ENCODE peak calls at places on chromosomes 13 and 19, in nine cellular contexts. T is heart left ventricle, I is suprapubic skin, N is A549, V is H1, S is gastrocnemius medialis, Y is ovary, Q is tibial nerve, M is GM12878. G is an unnamed sample.

GRCh38 chr13:44697058-44697457 is 120.9 kb upstream of the TSC22D1 start:
- DNase-seq in T (no peak), I (no peak), N (no peak), V (no peak), S (peak; percentile 10), Y (no peak), Q (no peak), M (no peak), G (no peak)

GRCh38 chr19:51124729-51125128 is at the start of gene SIGLEC9:
- DNase-seq in T (peak; percentile 45), I (peak; percentile 63), N (no peak), V (no peak), S (peak; percentile 27), Y (peak; percentile 44), Q (no peak), M (no peak), G (peak; percentile 16)

GRCh38 chr13:26420282-26420960 is 137.1 kb upstream of the WASF3 start:
- DNase-seq in T (no peak), I (no peak), N (no peak), V (no peak), S (no peak), Y (no peak), Q (no peak), M (no peak), G (no peak)

GRCh38 chr19:57632987-57633831 is at the start of gene ZNF211:
- DNase-seq in T (peak; percentile 94), I (peak; percentile 92), N (peak; percentile 94), V (peak; percentile 84), S (peak; percentile 82), Y (peak; percentile 93), Q (peak; percentile 84), M (peak; percentile 82), G (peak; percentile 93)

GRCh38 chr13:85985791-85986190 is 186.6 kb upstream of the SLITRK6 start:
- DNase-seq in T (no peak), I (no peak), N (no peak), V (no peak), S (no peak), Y (no peak), Q (no peak), M (no peak), G (no peak)

GRCh38 chr13:110575322-110576069 is 14.0 kb upstream of the RAB20 start:
- DNase-seq in T (peak; percentile 43), I (no peak), N (no peak), V (no peak), S (no peak), Y (no peak), Q (no peak), M (peak; percentile 43), G (no peak)

GRCh38 chr13:39676315-39676876 is 20.9 kb downstream of the COG6 start:
- DNase-seq in T (no peak), I (no peak), N (peak; percentile 0), V (no peak), S (no peak), Y (peak; percentile 25), Q (no peak), M (no peak), G (peak; percentile 10)

GRCh38 chr13:75357576-75358295 is 124.2 kb downstream of the TBC1D4 start:
- DNase-seq in T (no peak), I (no peak), N (peak; percentile 47), V (peak; percentile 17), S (no peak), Y (no peak), Q (no peak), M (no peak), G (peak; percentile 18)

GRCh38 chr19:927044-927706 is 1.3 kb downstream of the ARID3A start:
- DNase-seq in T (peak; percentile 54), I (peak; percentile 87), N (no peak), V (no peak), S (peak; percentile 44), Y (peak; percentile 78), Q (peak; percentile 75), M (no peak), G (peak; percentile 61)

GRCh38 chr19:1400281-1401137 is 833 bp downstream of the GAMT start:
- DNase-seq in T (peak; percentile 72), I (no peak), N (no peak), V (no peak), S (peak; percentile 75), Y (no peak), Q (no peak), M (no peak), G (peak; percentile 83)

GRCh38 chr13:72891423-72891822 is 109.5 kb downstream of the PIBF1 start:
- DNase-seq in T (no peak), I (no peak), N (no peak), V (no peak), S (no peak), Y (no peak), Q (no peak), M (no peak), G (no peak)

GRCh38 chr19:7516281-7516862 is 469 bp downstream of the ZNF358 start:
- DNase-seq in T (peak; percentile 26), I (peak; percentile 57), N (no peak), V (no peak), S (no peak), Y (peak; percentile 25), Q (no peak), M (no peak), G (no peak)

GRCh38 chr19:49933643-49934042 is 4.3 kb upstream of the NUP62 start:
- DNase-seq in T (no peak), I (no peak), N (no peak), V (no peak), S (no peak), Y (no peak), Q (no peak), M (no peak), G (no peak)

GRCh38 chr19:16361926-16362325 is 37.3 kb downstream of the KLF2 start:
- DNase-seq in T (no peak), I (no peak), N (no peak), V (no peak), S (no peak), Y (no peak), Q (no peak), M (no peak), G (no peak)

GRCh38 chr13:81874253-81874652 is 1533.3 kb upstream of the SPRY2 start:
- DNase-seq in T (no peak), I (no peak), N (no peak), V (no peak), S (no peak), Y (no peak), Q (no peak), M (no peak), G (no peak)

GRCh38 chr19:39223703-39224279 is 19.7 kb upstream of the SYCN start:
- DNase-seq in T (no peak), I (no peak), N (peak; percentile 74), V (no peak), S (no peak), Y (no peak), Q (no peak), M (no peak), G (no peak)

GRCh38 chr19:10602330-10603083 is 15.4 kb upstream of the AP1M2 start:
- DNase-seq in T (peak; percentile 89), I (peak; percentile 89), N (peak; percentile 83), V (no peak), S (peak; percentile 67), Y (peak; percentile 85), Q (peak; percentile 82), M (no peak), G (peak; percentile 81)

DNA sequence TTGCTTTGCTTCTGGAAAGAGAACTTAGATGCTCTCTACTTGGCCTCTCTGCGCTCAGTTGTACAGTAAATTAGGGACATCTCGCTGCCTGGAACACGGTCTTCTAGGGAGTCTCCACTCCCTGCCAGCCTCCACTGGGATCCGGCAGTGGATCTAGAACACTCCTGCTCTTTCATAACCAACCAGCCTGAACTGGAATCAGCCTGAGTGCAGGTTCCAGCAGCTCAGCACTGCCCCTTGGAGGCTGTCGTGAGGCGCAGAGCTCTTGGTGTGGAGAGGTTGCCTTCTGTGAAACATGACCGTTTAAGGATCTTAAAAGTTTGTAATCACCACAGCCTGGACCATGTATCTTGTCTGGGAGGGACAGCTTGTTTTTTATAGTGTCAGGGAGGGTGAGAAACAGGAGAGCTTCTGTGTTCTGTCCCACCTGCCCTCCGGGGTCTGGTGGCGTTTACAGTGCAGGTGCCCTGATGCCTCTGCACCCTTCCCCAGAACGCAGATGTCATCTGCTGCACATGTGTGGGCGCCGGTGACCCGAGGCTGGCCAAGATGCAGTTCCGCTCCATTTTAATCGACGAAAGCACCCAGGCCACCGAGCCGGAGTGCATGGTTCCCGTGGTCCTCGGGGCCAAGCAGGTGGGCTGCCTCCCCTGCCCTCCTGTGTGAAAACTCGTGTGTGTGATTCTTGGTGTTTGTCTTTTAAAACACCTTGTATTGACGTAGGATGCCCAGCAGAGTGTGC is 24.8 kb downstream of the UPF1 start:
- DNase-seq in T (no peak), I (no peak), N (no peak), V (no peak), S (no peak), Y (no peak), Q (no peak), M (no peak), G (no peak)
- TF ChIP-seq CTCF in T (no peak), I (no peak), N (no peak), V (peak; percentile 41), S (no peak), Y (no peak), Q (no peak), M (peak; percentile 21), G (no peak)

GRCh38 chr13:50127017-50127725 is 111.9 kb downstream of the KCNRG start:
- DNase-seq in T (peak; percentile 64), I (peak; percentile 74), N (no peak), V (no peak), S (peak; percentile 38), Y (peak; percentile 59), Q (peak; percentile 47), M (no peak), G (peak; percentile 36)
- H3K4me3 ChIP-seq in T (no peak overlapping the region), I (peak overlapping the region; percentile 77), N (no peak overlapping the region), V (peak overlapping the region; percentile 71), S (peak overlapping the region; percentile 99), Y (peak overlapping the region; percentile 36), Q (peak overlapping the region; percentile 99), M (peak overlapping the region; percentile 48), G (no peak overlapping the region)

DNA sequence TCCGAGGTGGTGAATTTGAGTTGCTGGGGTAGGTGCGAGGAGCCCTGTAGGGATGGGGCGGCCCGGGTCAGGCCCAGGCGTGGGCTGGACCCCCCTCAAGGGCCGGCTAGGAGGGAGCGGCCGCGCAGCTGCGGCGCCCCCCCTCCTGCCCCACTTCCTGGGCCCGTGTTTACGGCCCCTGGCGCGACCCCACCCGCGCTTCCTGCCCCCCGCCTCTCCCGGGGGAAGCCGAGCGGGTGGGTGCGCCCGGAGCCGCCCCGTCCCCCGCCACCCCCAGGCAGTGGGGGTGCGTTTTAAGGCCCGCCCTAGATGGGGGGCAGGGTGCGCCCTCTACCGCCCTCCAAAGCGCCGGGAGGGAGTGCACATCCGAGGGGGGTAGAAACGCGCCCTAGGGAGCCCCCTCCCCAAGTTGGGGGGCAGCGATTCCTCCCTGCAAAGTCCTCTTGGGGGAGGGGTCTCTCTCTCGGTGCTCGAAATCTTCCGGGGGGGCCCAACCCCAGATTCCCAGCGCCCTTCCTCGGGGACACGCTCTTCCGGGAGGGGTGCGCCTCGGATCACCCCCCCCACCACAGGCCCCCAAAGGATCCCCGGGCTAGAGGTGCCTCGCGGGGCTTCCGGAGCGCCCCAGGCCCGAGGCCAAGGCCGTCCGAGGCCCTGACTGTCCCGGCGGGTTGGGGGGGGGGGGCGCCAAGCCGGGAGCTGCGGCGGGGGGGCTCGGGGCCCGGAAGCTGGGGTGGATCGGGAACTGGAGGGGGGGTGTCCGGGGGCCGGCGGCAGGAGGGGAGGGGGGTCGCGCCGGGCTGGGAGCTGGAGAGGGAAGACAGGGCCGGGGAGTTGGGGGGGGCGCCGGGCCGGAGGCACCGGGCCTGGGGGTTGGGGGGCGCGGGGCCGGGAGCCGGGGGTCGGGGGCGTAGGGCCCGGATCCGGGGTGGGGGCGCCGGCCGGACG is 807 bp downstream of the TLE5 start:
- DNase-seq in T (peak; percentile 78), I (no peak), N (no peak), V (no peak), S (no peak), Y (peak; percentile 78), Q (no peak), M (no peak), G (peak; percentile 40)
- TF ChIP-seq POLR2A in T (peak; percentile 27), I (no peak), N (no peak), V (no peak), S (no peak), Y (peak; percentile 49), Q (no peak), M (peak; percentile 72), G (no peak)

GRCh38 chr13:100722517-100722916 is 47.9 kb upstream of the TMTC4 start:
- DNase-seq in T (no peak), I (no peak), N (no peak), V (no peak), S (no peak), Y (no peak), Q (no peak), M (no peak), G (no peak)
- TF ChIP-seq CTCF in T (no peak), I (no peak), N (no peak), V (peak; percentile 38), S (no peak), Y (no peak), Q (no peak), M (no peak), G (no peak)

G was measured in body of pancreas.